ENCODE peak calls at places on chromosome 16, in eight cellular contexts. One of them, this sample, is unnamed.

GRCh38 chr16:80746231-80746630 is 58.2 kb downstream of the CDYL2 start:
- DNase-seq in mucosa of descending colon: no peak
- DNase-seq in astrocyte of the cerebellum: no peak
- DNase-seq in naive thymus-derived CD4-positive, alpha-beta T cell: no peak
- DNase-seq in upper lobe of right lung: no peak
- DNase-seq in mesendoderm: no peak
- DNase-seq in AG10803: peak
- DNase-seq in stomach: no peak
- DNase-seq in this sample: no peak

GRCh38 chr16:31215287-31216115 is 1.4 kb downstream of the PYDC1 start:
- DNase-seq in AG10803: peak
- DNase-seq in naive thymus-derived CD4-positive, alpha-beta T cell: no peak
- DNase-seq in stomach: peak
- DNase-seq in mucosa of descending colon: peak
- DNase-seq in astrocyte of the cerebellum: no peak
- DNase-seq in upper lobe of right lung: peak
- DNase-seq in mesendoderm: peak
- DNase-seq in this sample: no peak

GRCh38 chr16:86387461-86388440 is 122.6 kb upstream of the FOXF1 start:
- DNase-seq in mucosa of descending colon: no peak
- DNase-seq in naive thymus-derived CD4-positive, alpha-beta T cell: no peak
- DNase-seq in upper lobe of right lung: no peak
- DNase-seq in stomach: no peak
- DNase-seq in mesendoderm: peak
- DNase-seq in AG10803: peak
- DNase-seq in astrocyte of the cerebellum: peak
- DNase-seq in this sample: no peak

GRCh38 chr16:81551141-81551808 is 106.7 kb downstream of the CMIP start:
- DNase-seq in stomach: no peak
- DNase-seq in mucosa of descending colon: peak
- DNase-seq in mesendoderm: peak
- DNase-seq in astrocyte of the cerebellum: no peak
- DNase-seq in naive thymus-derived CD4-positive, alpha-beta T cell: no peak
- DNase-seq in AG10803: peak
- DNase-seq in upper lobe of right lung: peak
- DNase-seq in this sample: no peak

GRCh38 chr16:19878760-19879159 is 5.9 kb downstream of the GPRC5B start:
- DNase-seq in naive thymus-derived CD4-positive, alpha-beta T cell: no peak
- DNase-seq in mesendoderm: no peak
- DNase-seq in upper lobe of right lung: no peak
- DNase-seq in astrocyte of the cerebellum: no peak
- DNase-seq in stomach: no peak
- DNase-seq in AG10803: no peak
- DNase-seq in mucosa of descending colon: no peak
- DNase-seq in this sample: no peak

GRCh38 chr16:16014329-16015224 is 65.2 kb downstream of the ABCC1 start:
- DNase-seq in naive thymus-derived CD4-positive, alpha-beta T cell: no peak
- DNase-seq in stomach: peak
- DNase-seq in astrocyte of the cerebellum: no peak
- DNase-seq in upper lobe of right lung: no peak
- DNase-seq in AG10803: peak
- DNase-seq in mesendoderm: no peak
- DNase-seq in mucosa of descending colon: peak
- DNase-seq in this sample: no peak

GRCh38 chr16:66894948-66895696 is 14.8 kb downstream of the PDP2 start:
- DNase-seq in mesendoderm: peak
- DNase-seq in AG10803: peak
- DNase-seq in naive thymus-derived CD4-positive, alpha-beta T cell: peak
- DNase-seq in stomach: peak
- DNase-seq in astrocyte of the cerebellum: peak
- DNase-seq in mucosa of descending colon: peak
- DNase-seq in upper lobe of right lung: no peak
- DNase-seq in this sample: peak

GRCh38 chr16:6095414-6095813 is 997.8 kb upstream of the EEF2KMT start:
- DNase-seq in stomach: no peak
- DNase-seq in astrocyte of the cerebellum: no peak
- DNase-seq in naive thymus-derived CD4-positive, alpha-beta T cell: no peak
- DNase-seq in AG10803: no peak
- DNase-seq in mucosa of descending colon: no peak
- DNase-seq in upper lobe of right lung: no peak
- DNase-seq in mesendoderm: no peak
- DNase-seq in this sample: no peak

GRCh38 chr16:57134982-57135381 is 42.6 kb downstream of the CPNE2 start:
- DNase-seq in AG10803: no peak
- DNase-seq in stomach: no peak
- DNase-seq in upper lobe of right lung: no peak
- DNase-seq in astrocyte of the cerebellum: no peak
- DNase-seq in naive thymus-derived CD4-positive, alpha-beta T cell: peak
- DNase-seq in mucosa of descending colon: peak
- DNase-seq in mesendoderm: no peak
- DNase-seq in this sample: no peak

GRCh38 chr16:87210949-87211348 is 106.2 kb downstream of the C16orf95 start:
- DNase-seq in AG10803: peak
- DNase-seq in naive thymus-derived CD4-positive, alpha-beta T cell: no peak
- DNase-seq in mesendoderm: no peak
- DNase-seq in stomach: no peak
- DNase-seq in astrocyte of the cerebellum: no peak
- DNase-seq in upper lobe of right lung: no peak
- DNase-seq in mucosa of descending colon: no peak
- DNase-seq in this sample: no peak

GRCh38 chr16:28091706-28092105 is 28.2 kb upstream of the GSG1L start:
- DNase-seq in mesendoderm: no peak
- DNase-seq in mucosa of descending colon: no peak
- DNase-seq in AG10803: no peak
- DNase-seq in stomach: no peak
- DNase-seq in upper lobe of right lung: no peak
- DNase-seq in naive thymus-derived CD4-positive, alpha-beta T cell: no peak
- DNase-seq in astrocyte of the cerebellum: no peak
- DNase-seq in this sample: no peak

GRCh38 chr16:14527411-14528044 is 102.5 kb downstream of the PARN start:
- DNase-seq in AG10803: peak
- DNase-seq in mucosa of descending colon: no peak
- DNase-seq in mesendoderm: no peak
- DNase-seq in astrocyte of the cerebellum: peak
- DNase-seq in naive thymus-derived CD4-positive, alpha-beta T cell: no peak
- DNase-seq in stomach: no peak
- DNase-seq in upper lobe of right lung: no peak
- DNase-seq in this sample: no peak

GRCh38 chr16:83842291-83842690 is 34.5 kb downstream of the HSBP1 start:
- DNase-seq in upper lobe of right lung: no peak
- DNase-seq in mucosa of descending colon: no peak
- DNase-seq in AG10803: no peak
- DNase-seq in astrocyte of the cerebellum: no peak
- DNase-seq in naive thymus-derived CD4-positive, alpha-beta T cell: no peak
- DNase-seq in mesendoderm: peak
- DNase-seq in stomach: no peak
- DNase-seq in this sample: no peak

GRCh38 chr16:53087101-53087500 is 32.3 kb downstream of the CHD9 start:
- DNase-seq in stomach: no peak
- DNase-seq in upper lobe of right lung: no peak
- DNase-seq in astrocyte of the cerebellum: no peak
- DNase-seq in naive thymus-derived CD4-positive, alpha-beta T cell: no peak
- DNase-seq in mesendoderm: peak
- DNase-seq in mucosa of descending colon: no peak
- DNase-seq in AG10803: peak
- DNase-seq in this sample: no peak

GRCh38 chr16:7268182-7268581 is 64.5 kb upstream of the RBFOX1 start:
- DNase-seq in astrocyte of the cerebellum: no peak
- DNase-seq in stomach: no peak
- DNase-seq in mesendoderm: peak
- DNase-seq in mucosa of descending colon: no peak
- DNase-seq in AG10803: no peak
- DNase-seq in upper lobe of right lung: no peak
- DNase-seq in naive thymus-derived CD4-positive, alpha-beta T cell: no peak
- DNase-seq in this sample: no peak

GRCh38 chr16:27965801-27966200 is 97.7 kb downstream of the GSG1L start:
- DNase-seq in upper lobe of right lung: peak
- DNase-seq in AG10803: no peak
- DNase-seq in mucosa of descending colon: no peak
- DNase-seq in naive thymus-derived CD4-positive, alpha-beta T cell: no peak
- DNase-seq in stomach: no peak
- DNase-seq in astrocyte of the cerebellum: no peak
- DNase-seq in mesendoderm: no peak
- DNase-seq in this sample: no peak

GRCh38 chr16:3158014-3158497 is 23.2 kb downstream of the ZNF213 start:
- DNase-seq in mucosa of descending colon: peak
- DNase-seq in upper lobe of right lung: no peak
- DNase-seq in AG10803: no peak
- DNase-seq in astrocyte of the cerebellum: no peak
- DNase-seq in mesendoderm: peak
- DNase-seq in naive thymus-derived CD4-positive, alpha-beta T cell: no peak
- DNase-seq in stomach: no peak
- DNase-seq in this sample: no peak

GRCh38 chr16:31301708-31302400 is 42.1 kb downstream of the ITGAM start:
- DNase-seq in stomach: no peak
- DNase-seq in astrocyte of the cerebellum: no peak
- DNase-seq in mesendoderm: no peak
- DNase-seq in mucosa of descending colon: no peak
- DNase-seq in upper lobe of right lung: no peak
- DNase-seq in AG10803: peak
- DNase-seq in naive thymus-derived CD4-positive, alpha-beta T cell: no peak
- DNase-seq in this sample: no peak

GRCh38 chr16:55577888-55578287 is 11.4 kb downstream of the CAPNS2 start:
- DNase-seq in upper lobe of right lung: no peak
- DNase-seq in mesendoderm: no peak
- DNase-seq in AG10803: no peak
- DNase-seq in mucosa of descending colon: no peak
- DNase-seq in astrocyte of the cerebellum: no peak
- DNase-seq in naive thymus-derived CD4-positive, alpha-beta T cell: no peak
- DNase-seq in stomach: no peak
- DNase-seq in this sample: no peak

GRCh38 chr16:73171380-73171779 is 123.5 kb upstream of the ZFHX3 start:
- DNase-seq in mucosa of descending colon: no peak
- DNase-seq in astrocyte of the cerebellum: no peak
- DNase-seq in upper lobe of right lung: no peak
- DNase-seq in stomach: no peak
- DNase-seq in naive thymus-derived CD4-positive, alpha-beta T cell: no peak
- DNase-seq in AG10803: no peak
- DNase-seq in mesendoderm: peak
- DNase-seq in this sample: no peak

GRCh38 chr16:7148606-7149005 is 184.0 kb upstream of the RBFOX1 start:
- DNase-seq in mesendoderm: peak
- DNase-seq in stomach: no peak
- DNase-seq in naive thymus-derived CD4-positive, alpha-beta T cell: no peak
- DNase-seq in astrocyte of the cerebellum: no peak
- DNase-seq in mucosa of descending colon: no peak
- DNase-seq in AG10803: no peak
- DNase-seq in upper lobe of right lung: no peak
- DNase-seq in this sample: no peak

GRCh38 chr16:11554054-11554453 is 32.7 kb downstream of the LITAF start:
- DNase-seq in naive thymus-derived CD4-positive, alpha-beta T cell: no peak
- DNase-seq in stomach: no peak
- DNase-seq in mucosa of descending colon: no peak
- DNase-seq in AG10803: no peak
- DNase-seq in upper lobe of right lung: no peak
- DNase-seq in astrocyte of the cerebellum: no peak
- DNase-seq in mesendoderm: no peak
- DNase-seq in this sample: no peak

GRCh38 chr16:31458073-31458834 is 1.0 kb upstream of the ARMC5 start:
- DNase-seq in mucosa of descending colon: peak
- DNase-seq in mesendoderm: peak
- DNase-seq in stomach: peak
- DNase-seq in naive thymus-derived CD4-positive, alpha-beta T cell: peak
- DNase-seq in astrocyte of the cerebellum: no peak
- DNase-seq in upper lobe of right lung: peak
- DNase-seq in AG10803: peak
- DNase-seq in this sample: peak

GRCh38 chr16:66616169-66616568 is 11.7 kb downstream of the CMTM3 start:
- DNase-seq in naive thymus-derived CD4-positive, alpha-beta T cell: no peak
- DNase-seq in upper lobe of right lung: no peak
- DNase-seq in mucosa of descending colon: no peak
- DNase-seq in stomach: no peak
- DNase-seq in AG10803: peak
- DNase-seq in mesendoderm: no peak
- DNase-seq in astrocyte of the cerebellum: no peak
- DNase-seq in this sample: no peak

GRCh38 chr16:56858375-56858774 is 6.6 kb upstream of the SLC12A3 start:
- DNase-seq in stomach: no peak
- DNase-seq in AG10803: no peak
- DNase-seq in upper lobe of right lung: no peak
- DNase-seq in mesendoderm: no peak
- DNase-seq in astrocyte of the cerebellum: no peak
- DNase-seq in naive thymus-derived CD4-positive, alpha-beta T cell: no peak
- DNase-seq in mucosa of descending colon: no peak
- DNase-seq in this sample: no peak

GRCh38 chr16:71360378-71360777 is 1.9 kb downstream of the CALB2 start:
- DNase-seq in astrocyte of the cerebellum: peak
- DNase-seq in AG10803: peak
- DNase-seq in naive thymus-derived CD4-positive, alpha-beta T cell: no peak
- DNase-seq in mesendoderm: peak
- DNase-seq in stomach: no peak
- DNase-seq in upper lobe of right lung: no peak
- DNase-seq in mucosa of descending colon: no peak
- DNase-seq in this sample: no peak

GRCh38 chr16:50153648-50154368 is 702 bp downstream of the TENT4B start:
- DNase-seq in mucosa of descending colon: peak
- DNase-seq in astrocyte of the cerebellum: no peak
- DNase-seq in naive thymus-derived CD4-positive, alpha-beta T cell: no peak
- DNase-seq in AG10803: peak
- DNase-seq in stomach: no peak
- DNase-seq in mesendoderm: peak
- DNase-seq in upper lobe of right lung: peak
- DNase-seq in this sample: no peak

GRCh38 chr16:29819506-29819905 is 756 bp upstream of the MVP start:
- DNase-seq in naive thymus-derived CD4-positive, alpha-beta T cell: no peak
- DNase-seq in AG10803: no peak
- DNase-seq in astrocyte of the cerebellum: no peak
- DNase-seq in stomach: no peak
- DNase-seq in mesendoderm: peak
- DNase-seq in upper lobe of right lung: peak
- DNase-seq in mucosa of descending colon: peak
- DNase-seq in this sample: no peak
- H3K4me3 ChIP-seq in naive thymus-derived CD4-positive, alpha-beta T cell: peak
- H3K4me3 ChIP-seq in AG10803: peak
- H3K4me3 ChIP-seq in astrocyte of the cerebellum: peak
- H3K4me3 ChIP-seq in stomach: peak
- H3K4me3 ChIP-seq in mesendoderm: no peak
- H3K4me3 ChIP-seq in upper lobe of right lung: peak
- H3K4me3 ChIP-seq in mucosa of descending colon: no peak
- H3K4me3 ChIP-seq in this sample: peak

GRCh38 chr16:68491576-68491950 is 43.3 kb upstream of the SMPD3 start:
- DNase-seq in upper lobe of right lung: no peak
- DNase-seq in astrocyte of the cerebellum: no peak
- DNase-seq in stomach: no peak
- DNase-seq in mucosa of descending colon: no peak
- DNase-seq in naive thymus-derived CD4-positive, alpha-beta T cell: no peak
- DNase-seq in AG10803: no peak
- DNase-seq in mesendoderm: no peak
- DNase-seq in this sample: no peak
- H3K4me3 ChIP-seq in upper lobe of right lung: no peak
- H3K4me3 ChIP-seq in astrocyte of the cerebellum: no peak
- H3K4me3 ChIP-seq in stomach: no peak
- H3K4me3 ChIP-seq in mucosa of descending colon: no peak
- H3K4me3 ChIP-seq in naive thymus-derived CD4-positive, alpha-beta T cell: no peak
- H3K4me3 ChIP-seq in AG10803: no peak
- H3K4me3 ChIP-seq in mesendoderm: no peak
- H3K4me3 ChIP-seq in this sample: no peak

GRCh38 chr16:29663829-29664132 is 734 bp downstream of the SPN start:
- DNase-seq in stomach: no peak
- DNase-seq in naive thymus-derived CD4-positive, alpha-beta T cell: peak
- DNase-seq in AG10803: no peak
- DNase-seq in upper lobe of right lung: no peak
- DNase-seq in mesendoderm: no peak
- DNase-seq in astrocyte of the cerebellum: no peak
- DNase-seq in mucosa of descending colon: no peak
- DNase-seq in this sample: no peak
- H3K4me3 ChIP-seq in stomach: peak
- H3K4me3 ChIP-seq in naive thymus-derived CD4-positive, alpha-beta T cell: peak
- H3K4me3 ChIP-seq in AG10803: no peak
- H3K4me3 ChIP-seq in upper lobe of right lung: peak
- H3K4me3 ChIP-seq in mesendoderm: no peak
- H3K4me3 ChIP-seq in astrocyte of the cerebellum: no peak
- H3K4me3 ChIP-seq in mucosa of descending colon: no peak
- H3K4me3 ChIP-seq in this sample: peak

GRCh38 chr16:89070590-89070989 is 23.1 kb upstream of the ACSF3 start:
- DNase-seq in astrocyte of the cerebellum: no peak
- DNase-seq in AG10803: no peak
- DNase-seq in naive thymus-derived CD4-positive, alpha-beta T cell: no peak
- DNase-seq in stomach: no peak
- DNase-seq in mesendoderm: no peak
- DNase-seq in upper lobe of right lung: no peak
- DNase-seq in mucosa of descending colon: no peak
- DNase-seq in this sample: no peak
- H3K4me3 ChIP-seq in astrocyte of the cerebellum: no peak
- H3K4me3 ChIP-seq in AG10803: no peak
- H3K4me3 ChIP-seq in naive thymus-derived CD4-positive, alpha-beta T cell: no peak
- H3K4me3 ChIP-seq in stomach: no peak
- H3K4me3 ChIP-seq in mesendoderm: no peak
- H3K4me3 ChIP-seq in upper lobe of right lung: no peak
- H3K4me3 ChIP-seq in mucosa of descending colon: no peak
- H3K4me3 ChIP-seq in this sample: no peak

This sample was measured in CD8-positive, alpha-beta memory T cell.